ENCODE peak calls at places on chromosomes 3 and 15, in four cellular contexts. V is NT2/D1; N is naive thymus-derived CD4-positive, alpha-beta T cell; I is choroid plexus epithelial cell. M is an unnamed sample.

GRCh38 chr15:79973445-79974180 is 2.6 kb upstream of the BCL2A1 start:
- DNase-seq in V (no peak), N (no peak), I (no peak), M (peak; percentile 34)

GRCh38 chr15:41281236-41281635 is 50.2 kb downstream of the CHP1 start:
- DNase-seq in V (no peak), N (no peak), I (peak; percentile 91), M (no peak)

GRCh38 chr15:45333550-45333949 is 44.8 kb downstream of the GATM start:
- DNase-seq in V (no peak), N (no peak), I (peak; percentile 27), M (no peak)

GRCh38 chr3:194306109-194306686 is 44.9 kb downstream of the CPN2 start:
- DNase-seq in V (no peak), N (peak; percentile 70), I (no peak), M (no peak)

GRCh38 chr15:92018535-92019239 is 165.2 kb downstream of the SLCO3A1 start:
- DNase-seq in V (no peak), N (no peak), I (no peak), M (no peak)

GRCh38 chr3:129609591-129610169 is 3.2 kb upstream of the PLXND1 start:
- DNase-seq in V (no peak), N (no peak), I (peak; percentile 61), M (no peak)

GRCh38 chr15:58369261-58369699 is 62.5 kb upstream of the LIPC start:
- DNase-seq in V (no peak), N (peak; percentile 40), I (peak; percentile 84), M (no peak)

GRCh38 chr15:35746121-35746520 is 200.2 kb upstream of the DPH6 start:
- DNase-seq in V (no peak), N (no peak), I (peak; percentile 59), M (no peak)

GRCh38 chr3:15924914-15925313 is 127.1 kb upstream of the ANKRD28 start:
- DNase-seq in V (no peak), N (no peak), I (no peak), M (no peak)

GRCh38 chr3:30578986-30579579 is 27.3 kb upstream of the TGFBR2 start:
- DNase-seq in V (no peak), N (no peak), I (no peak), M (no peak)

GRCh38 chr15:71679223-71680078 is 130.9 kb upstream of the NR2E3 start:
- DNase-seq in V (no peak), N (no peak), I (peak; percentile 51), M (no peak)

GRCh38 chr15:98266295-98266694 is 305.8 kb downstream of the ARRDC4 start:
- DNase-seq in V (no peak), N (no peak), I (no peak), M (no peak)

GRCh38 chr15:29822685-29823459 is 604 bp upstream of the TJP1 start:
- DNase-seq in V (peak; percentile 5), N (no peak), I (peak; percentile 84), M (peak; percentile 45)

GRCh38 chr3:146165370-146165769 is 4.4 kb upstream of the PLOD2 start:
- DNase-seq in V (no peak), N (no peak), I (peak; percentile 54), M (no peak)

GRCh38 chr15:66617137-66618090 is 51.6 kb upstream of the LCTL start:
- DNase-seq in V (no peak), N (no peak), I (peak; percentile 77), M (peak; percentile 92)

GRCh38 chr15:40843885-40844542 is at the start of gene SPINT1:
- DNase-seq in V (no peak), N (no peak), I (no peak), M (no peak)

GRCh38 chr15:76512971-76513370 is 176.4 kb downstream of the ISL2 start:
- DNase-seq in V (no peak), N (no peak), I (no peak), M (no peak)

GRCh38 chr3:196322-197153 is at the start of gene CHL1:
- DNase-seq in V (no peak), N (no peak), I (no peak), M (no peak)

GRCh38 chr3:134333522-134334181 is 40.6 kb downstream of the AMOTL2 start:
- DNase-seq in V (no peak), N (no peak), I (peak; percentile 80), M (no peak)

GRCh38 chr15:73952913-73953750 is 26.9 kb downstream of the LOXL1 start:
- DNase-seq in V (no peak), N (no peak), I (no peak), M (no peak)

GRCh38 chr15:40918146-40918798 is 10.9 kb upstream of the DLL4 start:
- DNase-seq in V (no peak), N (no peak), I (no peak), M (no peak)

GRCh38 chr3:36992806-36993325 is at the start of gene EPM2AIP1:
- DNase-seq in V (no peak), N (no peak), I (no peak), M (peak; percentile 100)

GRCh38 chr15:38893920-38894259 is 329.3 kb upstream of the RASGRP1 start:
- DNase-seq in V (no peak), N (no peak), I (no peak), M (no peak)

GRCh38 chr15:56247266-56247665 is 3.6 kb upstream of the RFX7 start:
- DNase-seq in V (no peak), N (no peak), I (no peak), M (no peak)

GRCh38 chr3:14496351-14496750 is 43.8 kb downstream of the GRIP2 start:
- DNase-seq in V (no peak), N (no peak), I (no peak), M (no peak)

GRCh38 chr3:136752046-136752326 is 192 bp downstream of the STAG1 start:
- DNase-seq in V (no peak), N (no peak), I (no peak), M (no peak)

GRCh38 chr15:69413822-69414701 is at the start of gene KIF23:
- DNase-seq in V (peak; percentile 91), N (peak; percentile 85), I (peak; percentile 95), M (peak; percentile 96)

GRCh38 chr3:45528429-45528828 is 66.1 kb upstream of the LIMD1 start:
- DNase-seq in V (no peak), N (no peak), I (peak; percentile 35), M (no peak)

GRCh38 chr3:47513125-47513929 is at the start of gene ELP6:
- DNase-seq in V (peak; percentile 95), N (peak; percentile 98), I (peak; percentile 98), M (peak; percentile 99)

GRCh38 chr15:40927497-40928346 is 1.4 kb upstream of the DLL4 start:
- DNase-seq in V (no peak), N (no peak), I (no peak), M (no peak)

GRCh38 chr3:126285369-126285768 is 71.8 kb downstream of the KLF15 start:
- DNase-seq in V (no peak), N (no peak), I (no peak), M (no peak)

GRCh38 chr3:126288314-126288713 is 68.9 kb downstream of the KLF15 start:
- DNase-seq in V (no peak), N (no peak), I (no peak), M (peak; percentile 87)

GRCh38 chr3:126290325-126290724 is 66.9 kb downstream of the KLF15 start:
- DNase-seq in V (no peak), N (no peak), I (no peak), M (no peak)

GRCh38 chr3:126287171-126287535 is 70.1 kb downstream of the KLF15 start:
- DNase-seq in V (no peak), N (no peak), I (no peak), M (no peak)

DNA sequence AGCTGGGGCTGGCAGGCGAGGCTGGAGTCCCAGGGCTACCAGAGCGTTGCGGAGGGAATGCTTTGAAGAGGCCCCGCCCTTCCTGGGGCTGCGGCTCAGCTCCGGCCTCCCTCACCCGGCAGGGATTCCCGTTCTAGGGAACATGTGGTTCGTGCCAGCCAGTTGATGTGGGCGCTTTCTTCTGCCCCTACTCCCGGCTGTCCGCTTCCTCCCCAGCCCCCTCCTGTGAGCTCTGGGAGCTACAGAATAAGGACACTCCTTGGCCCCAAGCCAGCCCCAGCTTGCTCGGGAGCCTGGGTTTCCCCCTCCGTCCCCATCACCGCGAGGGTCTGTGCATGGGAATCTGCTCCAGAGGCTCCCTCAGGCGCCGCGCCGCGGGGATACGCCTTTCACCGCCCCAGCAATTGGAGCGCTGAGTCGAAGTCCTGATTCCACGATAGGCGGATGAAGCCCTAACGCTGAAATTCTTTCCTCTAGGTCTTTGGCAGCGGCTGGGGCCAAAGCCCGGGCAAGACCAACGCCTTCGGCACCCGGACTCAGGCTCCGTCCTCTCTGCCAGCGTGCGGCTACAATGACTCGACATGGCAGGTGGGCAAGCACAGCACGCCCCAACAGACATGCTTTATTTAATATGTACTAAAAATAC is 69.5 kb downstream of the KLF15 start:
- DNase-seq in V (peak; percentile 49), N (no peak), I (peak; percentile 49), M (peak; percentile 91)
- H3K4me3 ChIP-seq in V (peak overlapping the region; percentile 25), N (no peak overlapping the region), I (peak overlapping the region; percentile 55), M (peak overlapping the region; percentile 10)

GRCh38 chr3:120681506-120682038 is 467 bp downstream of the HGD start:
- DNase-seq in V (no peak), N (no peak), I (no peak), M (no peak)

GRCh38 chr3:120678984-120679383 is 3.1 kb downstream of the HGD start:
- DNase-seq in V (no peak), N (no peak), I (peak; percentile 40), M (no peak)

GRCh38 chr3:120681018-120681417 is 1.0 kb downstream of the HGD start:
- DNase-seq in V (no peak), N (no peak), I (no peak), M (no peak)

GRCh38 chr3:120680193-120680894 is 1.7 kb downstream of the HGD start:
- DNase-seq in V (no peak), N (no peak), I (no peak), M (no peak)

GRCh38 chr3:120678331-120678845 is 3.7 kb downstream of the HGD start:
- DNase-seq in V (peak; percentile 22), N (no peak), I (peak; percentile 92), M (no peak)
- H3K4me3 ChIP-seq in V (no peak overlapping the region), N (no peak overlapping the region), I (peak overlapping the region; percentile 6), M (no peak overlapping the region)

GRCh38 chr3:29440321-29441019 is 159.6 kb downstream of the RBMS3 start:
- DNase-seq in V (no peak), N (no peak), I (no peak), M (no peak)
- H3K4me3 ChIP-seq in V (no peak overlapping the region), N (no peak overlapping the region), I (no peak overlapping the region), M (no peak overlapping the region)

DNA sequence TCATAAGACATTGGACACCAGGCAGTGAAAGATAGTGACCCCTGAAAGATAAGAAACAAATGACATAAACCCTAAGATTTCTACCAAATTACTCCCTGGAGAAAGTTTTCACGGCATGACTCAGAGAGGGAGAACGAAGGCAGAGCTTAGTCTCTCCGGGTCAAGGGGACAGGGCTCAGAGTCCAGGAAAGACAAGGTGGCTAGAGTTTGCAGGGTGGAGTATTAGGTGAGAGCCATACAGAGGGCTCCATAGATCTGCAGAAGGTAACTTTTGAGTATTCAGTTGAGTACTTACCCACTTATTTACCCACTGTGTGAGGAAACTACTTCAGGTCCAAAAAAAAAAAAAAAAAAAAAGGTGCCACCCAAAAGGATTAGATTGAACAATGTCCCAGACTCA is 143.2 kb downstream of the C3orf70 start:
- DNase-seq in V (no peak), N (no peak), I (no peak), M (no peak)
- H3K4me3 ChIP-seq in V (no peak overlapping the region), N (no peak overlapping the region), I (no peak overlapping the region), M (no peak overlapping the region)

DNA sequence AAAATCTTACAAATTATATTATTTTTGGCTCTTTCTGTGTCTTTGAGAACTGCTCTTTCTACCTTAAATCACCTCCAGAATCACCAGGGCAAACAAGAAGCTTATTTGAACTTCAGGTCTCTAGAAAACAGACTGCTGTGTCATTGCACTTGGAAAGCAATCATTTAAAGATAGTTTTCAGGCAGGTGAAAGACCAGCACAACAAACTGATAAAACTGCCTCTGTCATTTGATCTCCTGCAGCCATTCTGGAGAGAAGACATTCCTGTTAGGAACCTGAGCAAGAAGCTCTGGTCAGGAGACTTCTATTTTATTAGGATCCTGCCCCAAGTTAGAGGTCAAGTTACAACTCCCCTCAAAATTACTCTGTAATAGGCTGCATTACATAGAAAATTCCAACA is 50.7 kb upstream of the AP4E1 start:
- DNase-seq in V (no peak), N (no peak), I (no peak), M (no peak)
- H3K4me3 ChIP-seq in V (no peak overlapping the region), N (no peak overlapping the region), I (no peak overlapping the region), M (no peak overlapping the region)

M was measured in lower leg skin.